ENCODE peak calls at places on chromosomes 4 and X, in seven cellular contexts. J is nucleus accumbens; S is activated T-helper 1 cell treated with anti-CD3 and anti-CD28 coated beads, Interleukin-2, amount 50 U/mL, for 16 hours; W is Peyer's patch; M is fibroblast of the aortic adventitia; N is testis; Z is heart right ventricle. U is an unnamed sample.

GRCh38 chr4:6444587-6444986 is 27.8 kb downstream of the PPP2R2C start:
- DNase-seq in Z (no peak), S (no peak), W (no peak), M (no peak), J (no peak), N (no peak), U (no peak)

GRCh38 chrX:45445745-45446412 is 245.2 kb upstream of the DIPK2B start:
- DNase-seq in S (no peak), Z (no peak), W (no peak), N (no peak), J (no peak), M (peak; percentile 78), U (no peak)

GRCh38 chr4:8114456-8115202 is 44.0 kb downstream of the ABLIM2 start:
- DNase-seq in M (no peak), Z (no peak), W (no peak), S (no peak), N (no peak), J (no peak), U (no peak)

GRCh38 chr4:143433231-143433630 is 80.3 kb upstream of the SMARCA5 start:
- DNase-seq in N (no peak), S (no peak), M (no peak), J (no peak), W (no peak), Z (no peak), U (no peak)

GRCh38 chr4:24053906-24054305 is 164.1 kb upstream of the PPARGC1A start:
- DNase-seq in J (no peak), M (no peak), N (no peak), S (no peak), W (no peak), Z (no peak), U (no peak)

GRCh38 chr4:1315306-1315705 is 25.6 kb downstream of the MAEA start:
- DNase-seq in J (no peak), W (no peak), Z (no peak), N (no peak), S (no peak), M (no peak), U (no peak)

GRCh38 chr4:84803121-84803520 is 163.4 kb downstream of the WDFY3 start:
- DNase-seq in Z (no peak), W (no peak), J (no peak), M (no peak), S (no peak), N (no peak), U (no peak)

GRCh38 chrX:82218361-82218760 is 1016.5 kb downstream of the SH3BGRL start:
- DNase-seq in Z (no peak), J (no peak), N (no peak), W (no peak), S (no peak), M (peak; percentile 1), U (no peak)

GRCh38 chr4:86717651-86718050 is 123.5 kb downstream of the PTPN13 start:
- DNase-seq in S (no peak), Z (no peak), M (no peak), W (no peak), J (no peak), N (no peak), U (no peak)

GRCh38 chr4:14115106-14115505 is 487.6 kb upstream of the BOD1L1 start:
- DNase-seq in N (no peak), W (no peak), J (no peak), S (no peak), Z (no peak), M (no peak), U (no peak)

GRCh38 chr4:76747613-76748012 is 150.3 kb downstream of the SOWAHB start:
- DNase-seq in M (no peak), Z (no peak), N (no peak), S (no peak), W (no peak), J (no peak), U (no peak)

GRCh38 chrX:77447339-77448149 is at the start of gene FGF16:
- DNase-seq in S (no peak), J (no peak), N (no peak), M (no peak), Z (peak; percentile 18), W (no peak), U (peak; percentile 40)

GRCh38 chrX:1246816-1247215 is 21.8 kb upstream of the CSF2RA start:
- DNase-seq in Z (peak; percentile 70), J (no peak), W (peak; percentile 75), N (peak; percentile 83), S (peak; percentile 84), M (peak; percentile 3), U (peak; percentile 32)

GRCh38 chr4:55608591-55608990 is 16.5 kb upstream of the PDCL2 start:
- DNase-seq in W (no peak), N (no peak), S (no peak), Z (no peak), M (no peak), J (no peak), U (no peak)

GRCh38 chrX:48540015-48540350 is 469 bp downstream of the TBC1D25 start:
- DNase-seq in M (peak; percentile 43), N (peak; percentile 61), J (no peak), W (no peak), S (peak; percentile 9), Z (peak; percentile 29), U (no peak)

GRCh38 chr4:57037982-57038604 is 59.4 kb downstream of the POLR2B start:
- DNase-seq in W (peak; percentile 70), M (peak; percentile 59), J (no peak), S (no peak), N (peak; percentile 82), Z (peak; percentile 76), U (peak; percentile 56)

GRCh38 chrX:54824195-54824594 is 16.6 kb downstream of the MAGED2 start:
- DNase-seq in S (no peak), J (no peak), Z (no peak), M (no peak), W (no peak), N (no peak), U (no peak)

GRCh38 chrX:40008841-40009461 is 88.8 kb downstream of the BCOR start:
- DNase-seq in W (peak; percentile 50), M (no peak), Z (peak; percentile 59), S (no peak), N (no peak), J (no peak), U (no peak)

GRCh38 chr4:181569553-181569952 is 673.6 kb upstream of the TENM3 start:
- DNase-seq in M (peak; percentile 66), N (no peak), J (no peak), W (no peak), Z (no peak), S (no peak), U (no peak)

GRCh38 chrX:155329293-155329692 is 5.1 kb downstream of the CLIC2 start:
- DNase-seq in Z (no peak), W (no peak), J (no peak), S (no peak), N (no peak), M (no peak), U (no peak)

GRCh38 chrX:20352935-20353336 is 86.2 kb upstream of the RPS6KA3 start:
- DNase-seq in W (no peak), M (no peak), S (no peak), N (no peak), Z (no peak), J (no peak), U (no peak)

GRCh38 chr4:2269206-2269531 is 7.3 kb upstream of the MXD4 start:
- DNase-seq in W (no peak), S (no peak), J (no peak), M (no peak), Z (peak; percentile 16), N (no peak), U (no peak)

GRCh38 chr4:6402566-6403399 is 69.6 kb downstream of the PPP2R2C start:
- DNase-seq in Z (no peak), W (no peak), N (no peak), J (no peak), S (no peak), M (no peak), U (no peak)

GRCh38 chr4:74037076-74037475 is 1.4 kb downstream of the CXCL3 start:
- DNase-seq in N (no peak), Z (no peak), S (no peak), W (no peak), J (no peak), M (no peak), U (no peak)

GRCh38 chrX:31213941-31214340 is 142.1 kb upstream of the FTHL17 start:
- DNase-seq in N (no peak), W (no peak), Z (no peak), J (no peak), S (no peak), M (peak; percentile 11), U (no peak)

GRCh38 chrX:114798902-114799301 is 215.0 kb downstream of the HTR2C start:
- DNase-seq in J (no peak), M (peak; percentile 13), N (no peak), W (no peak), Z (no peak), S (no peak), U (no peak)

GRCh38 chrX:2901367-2902036 is 27.6 kb downstream of the ARSD start:
- DNase-seq in W (no peak), M (no peak), J (no peak), S (no peak), N (no peak), Z (no peak), U (no peak)

GRCh38 chr4:4859010-4859798 is at the start of gene MSX1:
- DNase-seq in Z (peak; percentile 89), J (peak; percentile 52), S (no peak), W (peak; percentile 83), N (peak; percentile 91), M (peak; percentile 83), U (peak; percentile 90)

GRCh38 chr4:63563288-63564014 is 845.8 kb downstream of the TECRL start:
- DNase-seq in N (peak; percentile 54), Z (no peak), J (no peak), M (no peak), W (no peak), S (no peak), U (no peak)

U was measured in mesothelial cell of epicardium.